ENCODE peak calls at places on chromosome 3, in ten cellular contexts. N is effector CD4-positive, alpha-beta T cell; R is ACHN; V is putamen; Z is left colon; S is activated T-helper 1 cell treated with Interleukin-2 at 50 U/mL for 16 hours; C is RWPE1; M is NCI-H1092; E is left kidney; F is GM04504. X is an unnamed sample.

GRCh38 chr3:71066849-71067261 is 516.7 kb downstream of the FOXP1 start:
- DNase-seq in Z (no peak), N (peak; percentile 58), F (peak; percentile 26), C (no peak), V (no peak), M (no peak), E (peak; percentile 31), R (no peak), S (no peak), X (peak; percentile 64)

GRCh38 chr3:43691120-43692002 is 623 bp downstream of the ABHD5 start:
- DNase-seq in Z (peak; percentile 89), R (peak; percentile 63), N (peak; percentile 23), E (peak; percentile 92), V (peak; percentile 27), F (no peak), S (peak; percentile 5), M (peak; percentile 28), C (peak; percentile 56), X (peak; percentile 75)

GRCh38 chr3:112973325-112974177 is 1.4 kb downstream of the CD200R1 start:
- DNase-seq in R (no peak), S (no peak), F (no peak), E (no peak), N (peak; percentile 14), M (no peak), Z (no peak), V (peak; percentile 30), C (no peak), X (no peak)

GRCh38 chr3:55267206-55267930 is 219.7 kb downstream of the WNT5A start:
- DNase-seq in Z (no peak), C (no peak), F (no peak), N (no peak), R (no peak), S (no peak), V (no peak), M (no peak), E (no peak), X (peak; percentile 14)

GRCh38 chr3:26984601-26985000 is 362.0 kb downstream of the LRRC3B start:
- DNase-seq in V (no peak), N (no peak), S (no peak), M (no peak), F (no peak), C (no peak), E (no peak), Z (no peak), R (no peak), X (no peak)

GRCh38 chr3:115697263-115698053 is 74.1 kb downstream of the GAP43 start:
- DNase-seq in N (no peak), E (no peak), S (no peak), C (no peak), V (no peak), F (no peak), Z (no peak), R (no peak), M (no peak), X (no peak)

GRCh38 chr3:49022751-49023171 is 840 bp downstream of the NDUFAF3 start:
- DNase-seq in R (no peak), S (no peak), F (no peak), V (no peak), M (no peak), E (peak; percentile 27), C (no peak), Z (no peak), N (no peak), X (peak; percentile 25)

GRCh38 chr3:47056705-47057104 is 77.2 kb downstream of the NBEAL2 start:
- DNase-seq in F (no peak), N (no peak), E (no peak), R (no peak), Z (no peak), M (no peak), V (no peak), S (no peak), C (no peak), X (no peak)

GRCh38 chr3:152299243-152299976 is 30.7 kb downstream of the MBNL1 start:
- DNase-seq in Z (no peak), S (no peak), R (no peak), V (peak; percentile 68), M (no peak), E (no peak), C (no peak), N (peak; percentile 47), F (no peak), X (no peak)

GRCh38 chr3:139122221-139122581 is 77.5 kb upstream of the PRR23C start:
- DNase-seq in C (no peak), E (peak; percentile 59), F (peak; percentile 80), N (no peak), R (no peak), S (no peak), V (no peak), Z (no peak), M (no peak), X (no peak)

GRCh38 chr3:12178091-12178820 is 19.5 kb upstream of the TIMP4 start:
- DNase-seq in V (no peak), R (peak; percentile 66), F (no peak), N (no peak), E (no peak), C (no peak), Z (no peak), M (no peak), S (no peak), X (no peak)

GRCh38 chr3:4852780-4853748 is 126.2 kb upstream of the BHLHE40 start:
- DNase-seq in F (no peak), M (no peak), E (peak; percentile 13), Z (no peak), C (no peak), V (no peak), S (no peak), N (no peak), R (no peak), X (no peak)

GRCh38 chr3:139774570-139775302 is 97.0 kb upstream of the NMNAT3 start:
- DNase-seq in S (no peak), F (peak; percentile 32), C (no peak), R (no peak), M (no peak), N (no peak), E (peak; percentile 88), V (peak; percentile 10), Z (no peak), X (no peak)

GRCh38 chr3:124428372-124429128 is 301.7 kb upstream of the UMPS start:
- DNase-seq in F (no peak), Z (no peak), R (no peak), M (no peak), N (no peak), E (no peak), C (no peak), S (no peak), V (no peak), X (no peak)

GRCh38 chr3:122350814-122351418 is 25.9 kb downstream of the CSTA start:
- DNase-seq in C (no peak), R (no peak), M (no peak), S (no peak), V (no peak), E (no peak), F (no peak), Z (no peak), N (no peak), X (peak; percentile 59)

GRCh38 chr3:70970136-70970535 is 613.4 kb downstream of the FOXP1 start:
- DNase-seq in M (no peak), N (no peak), R (no peak), S (no peak), Z (no peak), C (no peak), V (no peak), E (no peak), F (no peak), X (no peak)

GRCh38 chr3:133489466-133490085 is 83.9 kb upstream of the CDV3 start:
- DNase-seq in E (no peak), F (no peak), V (no peak), Z (no peak), M (no peak), N (no peak), C (no peak), S (no peak), R (no peak), X (peak; percentile 58)

GRCh38 chr3:127788436-127788835 is 33.9 kb downstream of the MGLL start:
- DNase-seq in N (no peak), E (no peak), F (no peak), V (no peak), S (no peak), Z (no peak), M (no peak), C (no peak), R (no peak), X (no peak)

GRCh38 chr3:100401674-100402036 is 316 bp downstream of the LNP1 start:
- DNase-seq in Z (peak; percentile 28), V (peak; percentile 49), M (peak; percentile 57), S (peak; percentile 15), E (peak; percentile 70), F (no peak), N (peak; percentile 49), C (peak; percentile 24), R (peak; percentile 40), X (no peak)

GRCh38 chr3:71392277-71392676 is 191.3 kb downstream of the FOXP1 start:
- DNase-seq in M (no peak), R (no peak), S (no peak), N (no peak), V (no peak), C (no peak), Z (no peak), F (no peak), E (no peak), X (no peak)

GRCh38 chr3:138043266-138044029 is 33.5 kb downstream of the CLDN18 start:
- DNase-seq in V (no peak), E (no peak), R (no peak), F (peak; percentile 49), Z (no peak), S (no peak), M (no peak), N (no peak), C (peak; percentile 55), X (peak; percentile 78)

GRCh38 chr3:159448902-159449301 is 539.7 kb upstream of the IL12A start:
- DNase-seq in R (no peak), Z (no peak), S (no peak), V (no peak), F (no peak), M (no peak), C (no peak), N (no peak), E (no peak), X (peak; percentile 24)

GRCh38 chr3:126494204-126494603 is 18.5 kb upstream of the ZXDC start:
- DNase-seq in M (no peak), E (no peak), V (no peak), C (no peak), Z (no peak), F (no peak), N (no peak), R (no peak), S (no peak), X (no peak)

GRCh38 chr3:198081421-198081844 is 121.4 kb downstream of the LMLN start:
- DNase-seq in V (no peak), C (no peak), R (no peak), F (no peak), N (no peak), M (no peak), Z (no peak), E (peak; percentile 28), S (no peak), X (no peak)

GRCh38 chr3:129018271-129018670 is 17.2 kb downstream of the EFCC1 start:
- DNase-seq in E (no peak), R (no peak), M (no peak), F (no peak), C (no peak), V (no peak), Z (no peak), N (no peak), S (no peak), X (no peak)

GRCh38 chr3:146830231-146830630 is 225.1 kb upstream of the PLSCR5 start:
- DNase-seq in Z (no peak), S (no peak), R (no peak), N (no peak), V (no peak), E (no peak), F (no peak), M (no peak), C (no peak), X (no peak)

GRCh38 chr3:182435860-182436259 is 357.4 kb upstream of the ATP11B start:
- DNase-seq in F (no peak), C (no peak), S (no peak), N (no peak), Z (no peak), V (no peak), M (no peak), E (no peak), R (no peak), X (no peak)

X was measured in mammary epithelial cell.